ENCODE peak calls at places on chromosomes 2 and 18, in six cellular contexts. One of them, this sample, is unnamed.

GRCh38 chr2:28486526-28486925 is 9.3 kb upstream of the PLB1 start:
- DNase-seq in osteocyte: no peak
- DNase-seq in H9: no peak
- DNase-seq in nephron progenitor cell: no peak
- DNase-seq in Panc1: no peak
- DNase-seq in Peyer's patch: no peak
- DNase-seq in this sample: no peak

GRCh38 chr2:182716665-182716990 is 571 bp downstream of the DNAJC10 start:
- DNase-seq in osteocyte: no peak
- DNase-seq in H9: no peak
- DNase-seq in nephron progenitor cell: no peak
- DNase-seq in Panc1: no peak
- DNase-seq in Peyer's patch: peak
- DNase-seq in this sample: no peak

GRCh38 chr18:59629894-59630293 is 67.3 kb downstream of the CCBE1 start:
- DNase-seq in osteocyte: no peak
- DNase-seq in H9: no peak
- DNase-seq in nephron progenitor cell: peak
- DNase-seq in Panc1: no peak
- DNase-seq in Peyer's patch: no peak
- DNase-seq in this sample: no peak

GRCh38 chr2:8424997-8425900 is 256.6 kb upstream of the ID2 start:
- DNase-seq in osteocyte: no peak
- DNase-seq in H9: no peak
- DNase-seq in nephron progenitor cell: no peak
- DNase-seq in Panc1: no peak
- DNase-seq in Peyer's patch: no peak
- DNase-seq in this sample: no peak

GRCh38 chr2:180907731-180908130 is 72.7 kb upstream of the UBE2E3 start:
- DNase-seq in osteocyte: no peak
- DNase-seq in H9: no peak
- DNase-seq in nephron progenitor cell: no peak
- DNase-seq in Panc1: no peak
- DNase-seq in Peyer's patch: no peak
- DNase-seq in this sample: no peak

GRCh38 chr2:157840568-157841156 is 35.5 kb downstream of the ACVR1 start:
- DNase-seq in osteocyte: no peak
- DNase-seq in H9: peak
- DNase-seq in nephron progenitor cell: no peak
- DNase-seq in Panc1: no peak
- DNase-seq in Peyer's patch: peak
- DNase-seq in this sample: no peak

GRCh38 chr2:2530334-2530733 is 199.3 kb upstream of the MYT1L start:
- DNase-seq in osteocyte: no peak
- DNase-seq in H9: peak
- DNase-seq in nephron progenitor cell: no peak
- DNase-seq in Panc1: no peak
- DNase-seq in Peyer's patch: no peak
- DNase-seq in this sample: no peak

GRCh38 chr2:127208313-127208712 is 11.8 kb downstream of the CYP27C1 start:
- DNase-seq in osteocyte: no peak
- DNase-seq in H9: peak
- DNase-seq in nephron progenitor cell: peak
- DNase-seq in Panc1: no peak
- DNase-seq in Peyer's patch: no peak
- DNase-seq in this sample: no peak

GRCh38 chr2:236673126-236673822 is 103.6 kb downstream of the ACKR3 start:
- DNase-seq in osteocyte: peak
- DNase-seq in H9: peak
- DNase-seq in nephron progenitor cell: no peak
- DNase-seq in Panc1: no peak
- DNase-seq in Peyer's patch: peak
- DNase-seq in this sample: no peak

GRCh38 chr2:85911836-85912692 is 23.3 kb upstream of the ST3GAL5 start:
- DNase-seq in osteocyte: no peak
- DNase-seq in H9: no peak
- DNase-seq in nephron progenitor cell: no peak
- DNase-seq in Panc1: no peak
- DNase-seq in Peyer's patch: no peak
- DNase-seq in this sample: peak

GRCh38 chr2:54965425-54965824 is 84.8 kb downstream of the RTN4 start:
- DNase-seq in osteocyte: no peak
- DNase-seq in H9: no peak
- DNase-seq in nephron progenitor cell: no peak
- DNase-seq in Panc1: no peak
- DNase-seq in Peyer's patch: no peak
- DNase-seq in this sample: no peak

GRCh38 chr2:127768775-127769479 is 42.0 kb downstream of the WDR33 start:
- DNase-seq in osteocyte: no peak
- DNase-seq in H9: no peak
- DNase-seq in nephron progenitor cell: no peak
- DNase-seq in Panc1: no peak
- DNase-seq in Peyer's patch: no peak
- DNase-seq in this sample: no peak

GRCh38 chr2:155944209-155944608 is 388.3 kb downstream of the NR4A2 start:
- DNase-seq in osteocyte: no peak
- DNase-seq in H9: no peak
- DNase-seq in nephron progenitor cell: no peak
- DNase-seq in Panc1: no peak
- DNase-seq in Peyer's patch: no peak
- DNase-seq in this sample: no peak

GRCh38 chr2:130827502-130828251 is 9.0 kb upstream of the ARHGEF4 start:
- DNase-seq in osteocyte: no peak
- DNase-seq in H9: no peak
- DNase-seq in nephron progenitor cell: no peak
- DNase-seq in Panc1: no peak
- DNase-seq in Peyer's patch: no peak
- DNase-seq in this sample: no peak

GRCh38 chr2:168632733-168633132 is 169.7 kb upstream of the NOSTRIN start:
- DNase-seq in osteocyte: no peak
- DNase-seq in H9: no peak
- DNase-seq in nephron progenitor cell: no peak
- DNase-seq in Panc1: no peak
- DNase-seq in Peyer's patch: no peak
- DNase-seq in this sample: no peak

GRCh38 chr2:231111987-231112386 is 12.9 kb downstream of the HTR2B start:
- DNase-seq in osteocyte: no peak
- DNase-seq in H9: no peak
- DNase-seq in nephron progenitor cell: no peak
- DNase-seq in Panc1: no peak
- DNase-seq in Peyer's patch: no peak
- DNase-seq in this sample: no peak

GRCh38 chr2:191910518-191910917 is 63.6 kb upstream of the CAVIN2 start:
- DNase-seq in osteocyte: no peak
- DNase-seq in H9: no peak
- DNase-seq in nephron progenitor cell: no peak
- DNase-seq in Panc1: no peak
- DNase-seq in Peyer's patch: no peak
- DNase-seq in this sample: no peak

GRCh38 chr2:86337235-86338099 is at the start of gene REEP1:
- DNase-seq in osteocyte: peak
- DNase-seq in H9: peak
- DNase-seq in nephron progenitor cell: peak
- DNase-seq in Panc1: no peak
- DNase-seq in Peyer's patch: no peak
- DNase-seq in this sample: peak

GRCh38 chr2:216606551-216607527 is 26.4 kb upstream of the IGFBP2 start:
- DNase-seq in osteocyte: no peak
- DNase-seq in H9: peak
- DNase-seq in nephron progenitor cell: peak
- DNase-seq in Panc1: no peak
- DNase-seq in Peyer's patch: no peak
- DNase-seq in this sample: no peak

GRCh38 chr2:28747714-28748113 is 3.9 kb upstream of the PPP1CB start:
- DNase-seq in osteocyte: no peak
- DNase-seq in H9: no peak
- DNase-seq in nephron progenitor cell: no peak
- DNase-seq in Panc1: no peak
- DNase-seq in Peyer's patch: peak
- DNase-seq in this sample: no peak

GRCh38 chr2:197088694-197089093 is 162.2 kb upstream of the PGAP1 start:
- DNase-seq in osteocyte: no peak
- DNase-seq in H9: no peak
- DNase-seq in nephron progenitor cell: no peak
- DNase-seq in Panc1: no peak
- DNase-seq in Peyer's patch: no peak
- DNase-seq in this sample: no peak

GRCh38 chr2:209389124-209389523 is 34.7 kb upstream of the MAP2 start:
- DNase-seq in osteocyte: no peak
- DNase-seq in H9: no peak
- DNase-seq in nephron progenitor cell: no peak
- DNase-seq in Panc1: no peak
- DNase-seq in Peyer's patch: no peak
- DNase-seq in this sample: no peak

GRCh38 chr2:226583715-226584114 is 215.9 kb downstream of the IRS1 start:
- DNase-seq in osteocyte: no peak
- DNase-seq in H9: no peak
- DNase-seq in nephron progenitor cell: no peak
- DNase-seq in Panc1: peak
- DNase-seq in Peyer's patch: peak
- DNase-seq in this sample: no peak

GRCh38 chr2:96811916-96812315 is 4.2 kb upstream of the CNNM3 start:
- DNase-seq in osteocyte: no peak
- DNase-seq in H9: no peak
- DNase-seq in nephron progenitor cell: no peak
- DNase-seq in Panc1: no peak
- DNase-seq in Peyer's patch: no peak
- DNase-seq in this sample: no peak

GRCh38 chr2:80145499-80145898 is 159.1 kb downstream of the LRRTM1 start:
- DNase-seq in osteocyte: no peak
- DNase-seq in H9: no peak
- DNase-seq in nephron progenitor cell: no peak
- DNase-seq in Panc1: no peak
- DNase-seq in Peyer's patch: no peak
- DNase-seq in this sample: no peak

GRCh38 chr18:65522907-65523306 is 227.9 kb upstream of the CDH7 start:
- DNase-seq in osteocyte: no peak
- DNase-seq in H9: peak
- DNase-seq in nephron progenitor cell: no peak
- DNase-seq in Panc1: no peak
- DNase-seq in Peyer's patch: no peak
- DNase-seq in this sample: no peak
- TF ChIP-seq CTCF in osteocyte: no peak
- TF ChIP-seq CTCF in H9: no peak
- TF ChIP-seq CTCF in nephron progenitor cell: no peak
- TF ChIP-seq CTCF in Panc1: no peak
- TF ChIP-seq CTCF in Peyer's patch: no peak
- TF ChIP-seq CTCF in this sample: no peak

GRCh38 chr2:176872406-176872805 is 340.2 kb upstream of the HNRNPA3 start:
- DNase-seq in osteocyte: no peak
- DNase-seq in H9: peak
- DNase-seq in nephron progenitor cell: no peak
- DNase-seq in Panc1: no peak
- DNase-seq in Peyer's patch: no peak
- DNase-seq in this sample: no peak

GRCh38 chr2:176876493-176877103 is 336.0 kb upstream of the HNRNPA3 start:
- DNase-seq in osteocyte: no peak
- DNase-seq in H9: no peak
- DNase-seq in nephron progenitor cell: no peak
- DNase-seq in Panc1: no peak
- DNase-seq in Peyer's patch: no peak
- DNase-seq in this sample: no peak

GRCh38 chr2:176873403-176873802 is 339.2 kb upstream of the HNRNPA3 start:
- DNase-seq in osteocyte: no peak
- DNase-seq in H9: no peak
- DNase-seq in nephron progenitor cell: no peak
- DNase-seq in Panc1: no peak
- DNase-seq in Peyer's patch: no peak
- DNase-seq in this sample: no peak
- TF ChIP-seq CTCF in osteocyte: peak
- TF ChIP-seq CTCF in H9: peak
- TF ChIP-seq CTCF in nephron progenitor cell: no peak
- TF ChIP-seq CTCF in Panc1: no peak
- TF ChIP-seq CTCF in Peyer's patch: no peak
- TF ChIP-seq CTCF in this sample: no peak

GRCh38 chr2:44719564-44719963 is 221.9 kb upstream of the SIX3 start:
- DNase-seq in osteocyte: no peak
- DNase-seq in H9: no peak
- DNase-seq in nephron progenitor cell: no peak
- DNase-seq in Panc1: no peak
- DNase-seq in Peyer's patch: no peak
- DNase-seq in this sample: no peak

GRCh38 chr2:44718431-44718830 is 223.1 kb upstream of the SIX3 start:
- DNase-seq in osteocyte: no peak
- DNase-seq in H9: no peak
- DNase-seq in nephron progenitor cell: no peak
- DNase-seq in Panc1: no peak
- DNase-seq in Peyer's patch: no peak
- DNase-seq in this sample: no peak

GRCh38 chr2:44716131-44716530 is 225.4 kb upstream of the SIX3 start:
- DNase-seq in osteocyte: no peak
- DNase-seq in H9: no peak
- DNase-seq in nephron progenitor cell: no peak
- DNase-seq in Panc1: no peak
- DNase-seq in Peyer's patch: no peak
- DNase-seq in this sample: no peak

GRCh38 chr2:44713170-44713569 is 228.3 kb upstream of the SIX3 start:
- DNase-seq in osteocyte: no peak
- DNase-seq in H9: no peak
- DNase-seq in nephron progenitor cell: no peak
- DNase-seq in Panc1: no peak
- DNase-seq in Peyer's patch: peak
- DNase-seq in this sample: no peak

DNA sequence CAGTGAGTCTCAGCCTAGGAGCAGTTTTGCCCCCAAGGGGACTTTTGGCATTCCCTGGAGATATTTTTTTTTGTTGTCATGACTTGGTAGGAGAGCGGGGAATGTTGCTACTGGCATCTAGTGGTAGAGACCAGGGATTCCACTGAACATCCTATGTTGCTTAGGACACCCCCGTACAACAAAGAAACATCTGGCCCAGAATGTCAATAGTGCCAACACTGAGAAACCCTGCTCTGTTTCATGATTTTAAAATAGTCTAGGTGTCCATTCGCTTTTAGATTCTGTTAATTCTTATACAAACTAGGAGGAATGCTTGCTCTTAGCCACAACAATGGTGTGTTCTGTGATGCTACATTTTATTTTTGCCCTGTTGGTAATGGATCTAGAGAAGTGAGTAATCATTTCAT is 225.8 kb upstream of the SIX3 start:
- DNase-seq in osteocyte: no peak
- DNase-seq in H9: peak
- DNase-seq in nephron progenitor cell: no peak
- DNase-seq in Panc1: no peak
- DNase-seq in Peyer's patch: no peak
- DNase-seq in this sample: no peak
- TF ChIP-seq CTCF in osteocyte: peak
- TF ChIP-seq CTCF in H9: peak
- TF ChIP-seq CTCF in nephron progenitor cell: peak
- TF ChIP-seq CTCF in Panc1: peak
- TF ChIP-seq CTCF in Peyer's patch: no peak
- TF ChIP-seq CTCF in this sample: peak

DNA sequence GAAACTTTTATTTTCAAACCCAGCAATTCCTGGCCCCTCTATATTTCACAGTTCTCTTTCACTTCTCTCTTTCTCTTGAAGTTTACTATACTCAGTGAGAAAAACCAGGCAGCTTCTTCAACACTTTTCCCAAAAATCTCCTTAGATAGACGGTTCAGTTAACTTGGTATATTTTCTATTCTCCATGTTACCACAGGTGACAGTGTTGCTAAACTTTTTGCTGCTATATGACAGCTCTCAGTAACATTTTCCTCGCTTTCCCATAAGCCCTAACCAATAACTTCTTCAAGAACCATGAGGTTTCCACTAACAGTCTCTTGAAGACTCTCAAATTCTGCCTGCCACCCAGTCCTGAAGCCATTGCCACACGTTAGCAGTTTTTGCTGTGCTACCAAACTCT is 45.8 kb downstream of the CYBRD1 start:
- DNase-seq in osteocyte: no peak
- DNase-seq in H9: no peak
- DNase-seq in nephron progenitor cell: no peak
- DNase-seq in Panc1: no peak
- DNase-seq in Peyer's patch: no peak
- DNase-seq in this sample: no peak
- TF ChIP-seq CTCF in osteocyte: peak
- TF ChIP-seq CTCF in H9: peak
- TF ChIP-seq CTCF in nephron progenitor cell: no peak
- TF ChIP-seq CTCF in Panc1: no peak
- TF ChIP-seq CTCF in Peyer's patch: no peak
- TF ChIP-seq CTCF in this sample: no peak

This sample was measured in D721Med.